ENCODE peak calls at places on chromosomes 11 and 22, in ten cellular contexts. U is A549, C is colonic mucosa, J is IMR-90, Q is cardiac fibroblast, H is GM06990, L is kidney epithelial cell, F is AG09309, T is transverse colon, B is NB4. Y is an unnamed sample.

GRCh38 chr11:73225001-73225686 is 7.1 kb downstream of the P2RY2 start:
- DNase-seq in L (no peak), C (no peak), U (no peak), Q (no peak), B (no peak), H (no peak), T (no peak), J (no peak), F (no peak), Y (no peak)

GRCh38 chr22:20523118-20523983 is 15.9 kb downstream of the MED15 start:
- DNase-seq in B (peak), H (no peak), J (peak), Q (peak), C (no peak), T (no peak), U (no peak), L (no peak), F (peak), Y (no peak)

GRCh38 chr11:106224172-106224571 is 146.7 kb downstream of the AASDHPPT start:
- DNase-seq in B (no peak), T (no peak), F (no peak), L (no peak), H (no peak), Q (no peak), C (no peak), U (no peak), J (no peak), Y (no peak)

GRCh38 chr11:126884192-126884973 is 116.2 kb downstream of the KIRREL3 start:
- DNase-seq in L (no peak), F (no peak), U (no peak), J (no peak), Q (no peak), T (no peak), B (no peak), C (no peak), H (no peak), Y (no peak)

GRCh38 chr22:42615092-42615859 is 593 bp upstream of the POLDIP3 start:
- DNase-seq in T (peak), C (peak), F (peak), Q (peak), B (peak), H (peak), U (peak), L (peak), J (peak), Y (peak)

GRCh38 chr11:8998017-8998416 is 5.8 kb downstream of the NRIP3 start:
- DNase-seq in C (no peak), B (no peak), H (no peak), U (no peak), F (no peak), L (no peak), T (no peak), Q (no peak), J (no peak), Y (no peak)

GRCh38 chr22:29587938-29588699 is 7.2 kb upstream of the NIPSNAP1 start:
- DNase-seq in T (no peak), L (peak), U (peak), J (peak), C (no peak), B (peak), H (no peak), F (peak), Q (peak), Y (no peak)

GRCh38 chr22:39522567-39523300 is 2.4 kb downstream of the ATF4 start:
- DNase-seq in B (no peak), F (peak), J (peak), L (no peak), U (peak), T (peak), C (peak), H (no peak), Q (peak), Y (peak)

GRCh38 chr11:121066623-121067022 is 34.4 kb upstream of the TECTA start:
- DNase-seq in C (no peak), H (no peak), L (no peak), J (no peak), T (no peak), U (no peak), Q (no peak), B (no peak), F (no peak), Y (no peak)

GRCh38 chr11:94557391-94557790 is 9.8 kb upstream of the PIWIL4 start:
- DNase-seq in F (no peak), Q (peak), L (no peak), B (no peak), T (no peak), J (peak), H (no peak), U (no peak), C (no peak), Y (no peak)

GRCh38 chr11:112797653-112798293 is 163.4 kb upstream of the NCAM1 start:
- DNase-seq in T (no peak), H (peak), L (no peak), C (no peak), F (no peak), Q (peak), U (peak), J (no peak), B (peak), Y (peak)

GRCh38 chr22:21837184-21837979 is 30.1 kb downstream of the MAPK1 start:
- DNase-seq in U (peak), Q (peak), T (no peak), J (peak), F (peak), L (peak), H (no peak), B (no peak), C (no peak), Y (no peak)

GRCh38 chr11:26198697-26199096 is 133.2 kb upstream of the ANO3 start:
- DNase-seq in Q (no peak), F (no peak), B (no peak), H (no peak), U (no peak), L (no peak), T (no peak), J (no peak), C (no peak), Y (no peak)

GRCh38 chr11:44443836-44444769 is 121.4 kb upstream of the CD82 start:
- DNase-seq in T (no peak), L (no peak), C (no peak), H (no peak), B (no peak), Q (no peak), J (no peak), F (no peak), U (peak), Y (no peak)

GRCh38 chr11:84384637-84385227 is 1098.6 kb upstream of the CCDC90B start:
- DNase-seq in F (peak), U (peak), C (peak), T (peak), J (peak), Q (peak), B (peak), L (peak), H (peak), Y (peak)

GRCh38 chr11:100837294-100837693 is 150.2 kb downstream of the ARHGAP42 start:
- DNase-seq in F (no peak), H (no peak), Q (no peak), B (no peak), C (no peak), T (no peak), J (no peak), L (no peak), U (no peak), Y (no peak)

GRCh38 chr11:132402056-132402684 is 1031.8 kb downstream of the NTM start:
- DNase-seq in J (peak), C (no peak), T (peak), U (peak), Q (peak), F (peak), H (peak), L (peak), B (peak), Y (no peak)

GRCh38 chr11:71130106-71130505 is 122.3 kb downstream of the SHANK2 start:
- DNase-seq in B (no peak), H (no peak), F (no peak), J (no peak), C (no peak), T (no peak), Q (no peak), U (no peak), L (no peak), Y (no peak)

DNA sequence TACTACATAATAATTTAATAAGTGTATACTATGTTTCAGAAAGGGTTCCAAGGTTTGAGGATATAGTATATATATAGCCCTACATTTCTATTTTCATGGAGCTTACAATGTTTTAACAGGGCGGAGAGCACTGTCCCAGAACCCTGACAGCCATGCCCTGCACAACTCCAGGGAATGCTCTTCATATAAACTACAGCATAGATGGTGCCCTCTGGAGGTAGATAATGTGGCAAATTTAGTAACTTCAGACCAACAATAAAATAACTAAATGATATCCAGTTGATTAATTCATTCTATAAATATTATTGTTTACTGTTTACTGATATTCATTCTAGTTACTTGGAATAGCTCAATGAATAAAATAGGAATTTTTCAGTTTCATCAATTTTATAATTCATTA is 693.7 kb upstream of the CCDC179 start:
- DNase-seq in U (peak), C (no peak), B (no peak), T (no peak), Q (no peak), H (no peak), L (no peak), F (no peak), J (no peak), Y (no peak)
- TF ChIP-seq CTCF in U (no peak), C (no peak), B (no peak), T (no peak), Q (no peak), H (no peak), L (no peak), F (no peak), J (no peak), Y (peak)

GRCh38 chr11:48005133-48005532 is 24.8 kb downstream of the PTPRJ start:
- DNase-seq in J (no peak), B (no peak), L (no peak), T (no peak), H (no peak), F (no peak), Q (peak), C (no peak), U (no peak), Y (no peak)

GRCh38 chr11:48004456-48004855 is 24.1 kb downstream of the PTPRJ start:
- DNase-seq in U (no peak), Q (no peak), F (no peak), T (no peak), C (no peak), B (no peak), H (no peak), L (no peak), J (no peak), Y (no peak)

GRCh38 chr11:48006301-48006992 is 26.1 kb downstream of the PTPRJ start:
- DNase-seq in H (peak), C (no peak), B (no peak), T (no peak), J (peak), Q (peak), U (no peak), L (no peak), F (peak), Y (no peak)

GRCh38 chr11:48007677-48008076 is 27.3 kb downstream of the PTPRJ start:
- DNase-seq in Q (peak), B (peak), C (no peak), J (no peak), F (no peak), H (no peak), L (no peak), U (peak), T (no peak), Y (no peak)

DNA sequence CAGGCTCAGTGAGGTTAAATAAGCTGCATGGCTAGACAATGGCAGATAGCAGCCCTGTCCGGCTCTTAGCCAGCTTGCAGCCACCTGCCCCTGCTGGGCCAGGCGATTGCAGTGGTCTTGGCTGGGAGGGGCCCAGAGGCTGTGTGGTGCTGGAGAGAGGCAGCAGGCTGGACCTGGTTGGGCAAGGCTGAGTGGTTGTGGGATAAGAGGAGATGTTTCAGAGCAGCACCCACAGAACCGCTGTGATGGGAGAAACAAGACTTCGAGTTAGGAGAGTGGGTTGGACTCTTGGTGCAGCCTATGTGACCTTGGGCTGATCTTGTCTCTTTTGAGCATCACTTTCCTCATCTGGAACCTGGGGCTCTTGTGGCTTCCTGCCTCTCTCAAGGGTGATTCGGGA is 25.5 kb downstream of the PTPRJ start:
- DNase-seq in Q (no peak), L (no peak), B (no peak), J (no peak), U (no peak), C (no peak), F (no peak), T (no peak), H (no peak), Y (no peak)
- H3K4me3 ChIP-seq in Q (no peak), L (no peak), B (no peak), J (no peak), U (no peak), C (no peak), F (no peak), T (no peak), H (no peak), Y (no peak)

DNA sequence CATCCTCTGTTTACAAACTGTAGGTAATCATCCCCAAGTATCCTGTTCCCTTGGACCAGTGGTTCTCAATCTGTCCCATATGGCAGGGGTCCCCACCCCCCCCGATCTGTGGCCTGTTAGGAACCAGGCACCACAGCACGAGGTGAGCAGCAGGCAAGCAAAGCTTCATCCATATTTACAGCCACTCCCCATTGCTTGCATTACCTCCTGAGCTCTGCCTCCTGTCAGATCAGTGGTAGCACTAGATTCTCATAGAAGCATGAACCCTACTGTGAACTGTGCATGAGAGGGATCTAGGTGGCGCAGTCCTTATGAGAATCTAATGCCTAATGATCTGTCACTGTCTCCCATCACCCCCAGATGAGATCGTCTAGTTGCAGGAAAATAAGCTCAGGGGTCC is 33.4 kb upstream of the EIF3M start:
- DNase-seq in C (no peak), J (no peak), Q (no peak), B (no peak), T (no peak), F (no peak), H (no peak), L (no peak), U (no peak), Y (no peak)
- TF ChIP-seq CTCF in C (no peak), J (no peak), Q (no peak), B (no peak), T (no peak), F (no peak), H (no peak), L (no peak), U (no peak), Y (no peak)

GRCh38 chr11:76207642-76208378 is 1.5 kb upstream of the WNT11 start:
- DNase-seq in U (peak), C (peak), Q (peak), B (peak), T (peak), H (peak), L (peak), F (no peak), J (peak), Y (peak)
- H3K4me3 ChIP-seq in U (peak), C (peak), Q (peak), B (peak), T (peak), H (peak), L (no peak), F (peak), J (peak), Y (peak)